ENCODE peak calls at places on chromosomes 13 and 19, in six cellular contexts. E is heart right ventricle; R is GF-D8; K is SK-N-DZ; J is effector CD4-positive, alpha-beta T cell; M is T-helper 2 cell. A is an unnamed sample.

GRCh38 chr13:110272651-110273050 is 34.3 kb downstream of the COL4A1 start:
- DNase-seq in E (no peak), R (no peak), K (no peak), J (no peak), M (no peak), A (no peak)

GRCh38 chr19:9130965-9131364 is 4.2 kb upstream of the OR7G3 start:
- DNase-seq in E (no peak), R (no peak), K (no peak), J (no peak), M (no peak), A (no peak)

GRCh38 chr13:111344471-111345191 is 24.2 kb downstream of the TEX29 start:
- DNase-seq in E (no peak), R (no peak), K (no peak), J (no peak), M (no peak), A (no peak)

GRCh38 chr19:1026189-1027019 is at the start of gene CNN2:
- DNase-seq in E (peak), R (no peak), K (peak), J (peak), M (peak), A (peak)

GRCh38 chr19:13018037-13018914 is 23.0 kb downstream of the NFIX start:
- DNase-seq in E (peak), R (no peak), K (no peak), J (no peak), M (no peak), A (peak)

GRCh38 chr19:30645946-30646577 is 273.9 kb downstream of the ZNF536 start:
- DNase-seq in E (no peak), R (no peak), K (no peak), J (no peak), M (no peak), A (no peak)

GRCh38 chr19:44684892-44685847 is 13.8 kb upstream of the CEACAM16 start:
- DNase-seq in E (peak), R (no peak), K (no peak), J (no peak), M (no peak), A (peak)

GRCh38 chr13:30972888-30973377 is 40.5 kb downstream of the TEX26 start:
- DNase-seq in E (no peak), R (no peak), K (no peak), J (no peak), M (no peak), A (no peak)

GRCh38 chr13:41720839-41721561 is 239.9 kb downstream of the VWA8 start:
- DNase-seq in E (no peak), R (no peak), K (no peak), J (no peak), M (no peak), A (no peak)

GRCh38 chr19:17420267-17420924 is 549 bp downstream of the MVB12A start:
- DNase-seq in E (peak), R (no peak), K (peak), J (no peak), M (no peak), A (peak)

GRCh38 chr13:26324867-26325266 is 70.9 kb downstream of the CDK8 start:
- DNase-seq in E (no peak), R (no peak), K (no peak), J (no peak), M (no peak), A (no peak)

GRCh38 chr19:17184381-17184841 is 30.7 kb upstream of the USE1 start:
- DNase-seq in E (no peak), R (peak), K (no peak), J (peak), M (no peak), A (no peak)

GRCh38 chr13:103236213-103236612 is 170.0 kb upstream of the SLC10A2 start:
- DNase-seq in E (no peak), R (no peak), K (no peak), J (no peak), M (no peak), A (no peak)

GRCh38 chr19:21767065-21767800 is at the start of gene ZNF100:
- DNase-seq in E (peak), R (peak), K (peak), J (peak), M (peak), A (peak)

GRCh38 chr19:52904052-52904451 is 6.6 kb upstream of the ZNF320 start:
- DNase-seq in E (no peak), R (no peak), K (no peak), J (no peak), M (no peak), A (no peak)

GRCh38 chr13:40984670-40985366 is 34.3 kb downstream of the ELF1 start:
- DNase-seq in E (no peak), R (no peak), K (no peak), J (no peak), M (no peak), A (no peak)

GRCh38 chr19:345320-345879 is 804 bp upstream of the MIER2 start:
- DNase-seq in E (no peak), R (no peak), K (no peak), J (no peak), M (no peak), A (no peak)

GRCh38 chr13:84570831-84571230 is 688.6 kb upstream of the SLITRK1 start:
- DNase-seq in E (no peak), R (no peak), K (no peak), J (no peak), M (no peak), A (no peak)

GRCh38 chr19:54433697-54434096 is 15.3 kb upstream of the LENG8 start:
- DNase-seq in E (peak), R (no peak), K (no peak), J (no peak), M (no peak), A (no peak)